ENCODE peak calls at places on chromosomes 1 and 21, in eight cellular contexts. Q is T-helper 2 cell; N is NCI-H1092; G is posterior cingulate gyrus; M is RWPE1; R is mucosa of gallbladder; H is CD4-positive, alpha-beta T cell; L is amniotic stem cell. C is an unnamed sample.

GRCh38 chr1:179575497-179576314 is at the start of gene NPHS2:
- DNase-seq in Q (no peak), N (no peak), G (no peak), M (no peak), R (no peak), H (no peak), L (no peak), C (no peak)

GRCh38 chr1:66585002-66585401 is 51.0 kb downstream of the SGIP1 start:
- DNase-seq in Q (no peak), N (no peak), G (no peak), M (no peak), R (no peak), H (no peak), L (no peak), C (no peak)

GRCh38 chr1:109482242-109482641 is 1.5 kb upstream of the ATXN7L2 start:
- DNase-seq in Q (no peak), N (no peak), G (no peak), M (no peak), R (no peak), H (no peak), L (no peak), C (no peak)

GRCh38 chr1:150804671-150805070 is 3.4 kb downstream of the CTSK start:
- DNase-seq in Q (no peak), N (no peak), G (no peak), M (no peak), R (no peak), H (no peak), L (no peak), C (no peak)

GRCh38 chr1:186574951-186575747 is 105.1 kb downstream of the PTGS2 start:
- DNase-seq in Q (no peak), N (no peak), G (no peak), M (no peak), R (no peak), H (no peak), L (no peak), C (no peak)

GRCh38 chr21:33286600-33287456 is 20.7 kb downstream of the IL10RB start:
- DNase-seq in Q (no peak), N (peak), G (no peak), M (peak), R (peak), H (no peak), L (no peak), C (peak)

GRCh38 chr1:158810311-158810710 is 20.8 kb upstream of the MNDA start:
- DNase-seq in Q (no peak), N (no peak), G (no peak), M (no peak), R (no peak), H (no peak), L (no peak), C (no peak)

GRCh38 chr21:40851749-40852148 is 4.8 kb upstream of the DSCAM start:
- DNase-seq in Q (no peak), N (no peak), G (no peak), M (no peak), R (no peak), H (no peak), L (no peak), C (no peak)

GRCh38 chr1:37474051-37474696 is at the start of gene ZC3H12A:
- DNase-seq in Q (peak), N (peak), G (peak), M (peak), R (peak), H (peak), L (peak), C (peak)

GRCh38 chr1:227197064-227197463 is 121.2 kb downstream of the CDC42BPA start:
- DNase-seq in Q (no peak), N (no peak), G (no peak), M (no peak), R (no peak), H (no peak), L (no peak), C (no peak)